ENCODE peak calls at places on chromosomes 1 and 21, in seven cellular contexts. D, J, O, G, A, U and W are unnamed samples.
A peak's percentile ranks its signal among the peaks of the same experiment; 100 is the strongest.

GRCh38 chr1:202069670-202070069 is 53.0 kb upstream of the GPR37L1 start:
- DNase-seq in O (no peak), J (no peak), A (no peak), D (no peak), G (no peak), U (no peak), W (no peak)

GRCh38 chr21:25963186-25963585 is 207.4 kb downstream of the APP start:
- DNase-seq in O (no peak), G (no peak), A (no peak), J (no peak), U (no peak), D (peak; percentile 94), W (no peak)

GRCh38 chr1:87197156-87197555 is 131.5 kb upstream of the LMO4 start:
- DNase-seq in O (no peak), A (no peak), J (no peak), D (peak; percentile 22), U (no peak), G (no peak), W (no peak)

GRCh38 chr1:167916766-167917511 is 3.0 kb upstream of the ADCY10 start:
- DNase-seq in G (no peak), A (no peak), D (peak; percentile 65), O (no peak), J (no peak), U (no peak), W (no peak)

GRCh38 chr1:119767486-119767885 is 1.2 kb downstream of the HMGCS2 start:
- DNase-seq in J (no peak), D (no peak), U (no peak), O (no peak), G (no peak), A (no peak), W (no peak)

GRCh38 chr1:93262645-93263044 is 82.1 kb downstream of the CCDC18 start:
- DNase-seq in U (no peak), A (no peak), O (no peak), J (no peak), D (no peak), G (no peak), W (no peak)

GRCh38 chr21:42310411-42311001 is 4.7 kb downstream of the TFF3 start:
- DNase-seq in A (no peak), G (no peak), U (no peak), O (no peak), D (no peak), J (no peak), W (no peak)

GRCh38 chr1:92989253-92989652 is 28.0 kb upstream of the DIPK1A start:
- DNase-seq in U (no peak), J (no peak), O (no peak), D (no peak), A (no peak), G (no peak), W (no peak)

GRCh38 chr1:154784416-154784815 is 85.7 kb downstream of the KCNN3 start:
- DNase-seq in D (no peak), O (no peak), A (no peak), G (no peak), J (no peak), U (no peak), W (no peak)

GRCh38 chr1:44636711-44637589 is 37.3 kb downstream of the TMEM53 start:
- DNase-seq in A (no peak), U (no peak), D (no peak), O (no peak), J (no peak), G (no peak), W (no peak)

GRCh38 chr1:110293601-110294104 is 45.5 kb upstream of the RBM15 start:
- DNase-seq in J (no peak), G (no peak), A (no peak), D (no peak), O (no peak), U (no peak), W (no peak)

GRCh38 chr1:212514782-212515181 is 82.1 kb downstream of the NENF start:
- DNase-seq in U (no peak), D (no peak), A (no peak), G (peak; percentile 30), J (no peak), O (no peak), W (no peak)

GRCh38 chr1:153346067-153346723 is 2.4 kb downstream of the PGLYRP4 start:
- DNase-seq in O (peak; percentile 16), D (no peak), G (no peak), J (peak; percentile 4), A (no peak), U (no peak), W (no peak)

GRCh38 chr1:173113015-173113741 is 62.4 kb upstream of the TNFSF18 start:
- DNase-seq in U (no peak), O (no peak), J (no peak), A (no peak), D (peak; percentile 80), G (no peak), W (no peak)

GRCh38 chr1:8283058-8283884 is 34.6 kb upstream of the SLC45A1 start:
- DNase-seq in O (peak; percentile 84), G (no peak), J (no peak), D (no peak), A (no peak), U (no peak), W (peak; percentile 79)

GRCh38 chr21:43317254-43317748 is 109.6 kb downstream of the SIK1 start:
- DNase-seq in U (no peak), G (no peak), O (no peak), D (no peak), J (no peak), A (no peak), W (no peak)

GRCh38 chr1:81305997-81306452 is 494.7 kb upstream of the ADGRL2 start:
- DNase-seq in G (no peak), D (peak; percentile 74), A (peak; percentile 22), J (peak; percentile 51), O (no peak), U (no peak), W (peak; percentile 23)

GRCh38 chr1:30244801-30245200 is 478.6 kb downstream of the MATN1 start:
- DNase-seq in O (no peak), U (no peak), J (no peak), G (no peak), D (no peak), A (no peak), W (no peak)

GRCh38 chr21:31476551-31477120 is 132.6 kb upstream of the TIAM1 start:
- DNase-seq in O (no peak), A (no peak), G (no peak), J (no peak), D (peak; percentile 33), U (no peak), W (no peak)

GRCh38 chr1:203035111-203036000 is 9.1 kb downstream of the PPFIA4 start:
- DNase-seq in G (no peak), J (no peak), U (no peak), O (no peak), D (no peak), A (no peak), W (no peak)

GRCh38 chr1:209597496-209597895 is 14.0 kb downstream of the CAMK1G start:
- DNase-seq in U (no peak), D (no peak), J (no peak), O (no peak), A (no peak), G (no peak), W (no peak)

GRCh38 chr1:92291372-92291999 is 7.3 kb downstream of the GLMN start:
- DNase-seq in J (peak; percentile 50), U (no peak), G (no peak), O (no peak), D (peak; percentile 73), A (no peak), W (no peak)

GRCh38 chr21:38988211-38989096 is 182.7 kb downstream of the ETS2 start:
- DNase-seq in O (no peak), U (no peak), J (no peak), G (no peak), A (no peak), D (no peak), W (no peak)

GRCh38 chr1:19750101-19750881 is 49.4 kb downstream of the TMCO4 start:
- DNase-seq in O (no peak), J (no peak), D (no peak), A (no peak), U (no peak), G (no peak), W (no peak)

GRCh38 chr1:95809391-95809790 is 575.4 kb downstream of the RWDD3 start:
- DNase-seq in G (no peak), D (no peak), O (no peak), A (no peak), U (no peak), J (no peak), W (no peak)

GRCh38 chr1:180182721-180183311 is 28.1 kb downstream of the QSOX1 start:
- DNase-seq in A (no peak), U (no peak), J (no peak), O (no peak), D (no peak), G (no peak), W (no peak)

GRCh38 chr1:176989754-176990153 is 174.8 kb downstream of the ASTN1 start:
- DNase-seq in A (peak; percentile 9), G (peak; percentile 14), J (no peak), D (no peak), O (no peak), U (no peak), W (no peak)

GRCh38 chr1:24786191-24786590 is 40.9 kb downstream of the CLIC4 start:
- DNase-seq in U (no peak), A (no peak), J (no peak), O (no peak), D (peak; percentile 96), G (no peak), W (no peak)

GRCh38 chr21:44437696-44438431 is 17.4 kb upstream of the LRRC3 start:
- DNase-seq in U (no peak), A (no peak), J (no peak), G (no peak), D (no peak), O (no peak), W (no peak)

GRCh38 chr1:17494114-17494729 is 45.3 kb upstream of the ARHGEF10L start:
- DNase-seq in A (peak; percentile 4), U (peak; percentile 23), O (peak; percentile 82), J (peak; percentile 86), D (peak; percentile 66), G (peak; percentile 69), W (peak; percentile 79)

GRCh38 chr21:45439901-45440461 is 35.0 kb downstream of the COL18A1 start:
- DNase-seq in A (no peak), G (no peak), D (no peak), J (no peak), U (no peak), O (no peak), W (no peak)

GRCh38 chr1:58249729-58250586 is 296.6 kb downstream of the OMA1 start:
- DNase-seq in U (no peak), O (peak; percentile 22), G (peak; percentile 34), A (peak; percentile 36), D (no peak), J (peak; percentile 68), W (peak; percentile 61)